ENCODE peak calls at places on chromosomes 3 and 15, in seven cellular contexts. E is HFF-Myc; F is spleen; P is Panc1; N is CD8-positive, alpha-beta memory T cell; Q is AG09309; K is fibroblast of mammary gland. H is an unnamed sample.
A peak's percentile ranks its signal among the peaks of the same experiment; 100 is the strongest.

GRCh38 chr3:161069441-161070251 is 35.5 kb downstream of the B3GALNT1 start:
- DNase-seq in E (no peak), F (no peak), P (peak; percentile 64), N (no peak), Q (peak; percentile 54), K (peak; percentile 82), H (peak; percentile 33)

GRCh38 chr3:47002490-47003410 is 23.3 kb downstream of the NBEAL2 start:
- DNase-seq in E (no peak), F (peak; percentile 70), P (no peak), N (no peak), Q (no peak), K (no peak), H (no peak)

GRCh38 chr15:69253156-69253555 is 45.6 kb upstream of the PAQR5 start:
- DNase-seq in E (peak; percentile 64), F (no peak), P (no peak), N (no peak), Q (peak; percentile 56), K (peak; percentile 93), H (no peak)

GRCh38 chr15:27934782-27935181 is 164.3 kb downstream of the OCA2 start:
- DNase-seq in E (no peak), F (no peak), P (no peak), N (no peak), Q (no peak), K (no peak), H (no peak)

GRCh38 chr3:37990527-37990926 is at the start of gene VILL:
- DNase-seq in E (no peak), F (peak; percentile 73), P (no peak), N (no peak), Q (no peak), K (no peak), H (no peak)

GRCh38 chr3:164897335-164897734 is 181.0 kb downstream of the SI start:
- DNase-seq in E (no peak), F (no peak), P (no peak), N (no peak), Q (no peak), K (no peak), H (peak; percentile 38)

GRCh38 chr3:10248984-10249748 is 907 bp downstream of the TATDN2 start:
- DNase-seq in E (no peak), F (peak; percentile 89), P (no peak), N (peak; percentile 45), Q (no peak), K (no peak), H (no peak)

GRCh38 chr3:123424321-123424998 is 24.4 kb downstream of the ADCY5 start:
- DNase-seq in E (no peak), F (no peak), P (no peak), N (no peak), Q (no peak), K (no peak), H (no peak)

GRCh38 chr3:17151598-17152373 is 267.0 kb downstream of the PLCL2 start:
- DNase-seq in E (no peak), F (peak; percentile 90), P (no peak), N (peak; percentile 66), Q (no peak), K (no peak), H (peak; percentile 10)

GRCh38 chr3:6250167-6250566 is 610.7 kb upstream of the GRM7 start:
- DNase-seq in E (no peak), F (no peak), P (no peak), N (no peak), Q (no peak), K (no peak), H (no peak)

GRCh38 chr15:62306851-62307504 is 141.9 kb upstream of the C2CD4B start:
- DNase-seq in E (peak; percentile 39), F (no peak), P (peak; percentile 25), N (no peak), Q (peak; percentile 43), K (peak; percentile 83), H (peak; percentile 53)

GRCh38 chr3:53069422-53070068 is 23.7 kb upstream of the SFMBT1 start:
- DNase-seq in E (no peak), F (peak; percentile 41), P (no peak), N (no peak), Q (no peak), K (no peak), H (no peak)

GRCh38 chr15:41495736-41496599 is 2.3 kb downstream of the ITPKA start:
- DNase-seq in E (no peak), F (no peak), P (no peak), N (no peak), Q (no peak), K (no peak), H (no peak)

GRCh38 chr15:74917676-74918075 is 11.0 kb upstream of the FAM219B start:
- DNase-seq in E (no peak), F (peak; percentile 4), P (no peak), N (no peak), Q (no peak), K (no peak), H (no peak)

GRCh38 chr3:10234526-10235230 is 13.6 kb upstream of the TATDN2 start:
- DNase-seq in E (no peak), F (no peak), P (no peak), N (no peak), Q (no peak), K (no peak), H (no peak)

GRCh38 chr15:38128389-38128788 is 124.2 kb upstream of the SPRED1 start:
- DNase-seq in E (no peak), F (no peak), P (no peak), N (no peak), Q (no peak), K (peak; percentile 70), H (no peak)

GRCh38 chr15:99442268-99442897 is 123.4 kb upstream of the MEF2A start:
- DNase-seq in E (peak; percentile 78), F (no peak), P (peak; percentile 46), N (no peak), Q (peak; percentile 80), K (peak; percentile 92), H (no peak)

GRCh38 chr3:144104679-144105078 is 133.1 kb downstream of the DIPK2A start:
- DNase-seq in E (no peak), F (no peak), P (no peak), N (no peak), Q (no peak), K (no peak), H (no peak)

GRCh38 chr3:142007710-142008399 is 131.4 kb downstream of the ATP1B3 start:
- DNase-seq in E (no peak), F (no peak), P (no peak), N (no peak), Q (no peak), K (no peak), H (no peak)

GRCh38 chr3:142004025-142004424 is 127.6 kb downstream of the ATP1B3 start:
- DNase-seq in E (no peak), F (no peak), P (no peak), N (no peak), Q (no peak), K (no peak), H (no peak)

GRCh38 chr3:142000341-142000870 is 124.0 kb downstream of the ATP1B3 start:
- DNase-seq in E (no peak), F (no peak), P (no peak), N (no peak), Q (no peak), K (peak; percentile 8), H (no peak)

GRCh38 chr3:141998674-141999290 is 122.3 kb downstream of the ATP1B3 start:
- DNase-seq in E (no peak), F (no peak), P (no peak), N (no peak), Q (no peak), K (peak; percentile 11), H (no peak)

GRCh38 chr3:142003291-142003690 is 126.8 kb downstream of the ATP1B3 start:
- DNase-seq in E (no peak), F (no peak), P (no peak), N (no peak), Q (no peak), K (no peak), H (no peak)
- H3K4me3 ChIP-seq in E (no peak overlapping the region), F (no peak overlapping the region), P (no peak overlapping the region), N (no peak overlapping the region), Q (no peak overlapping the region), K (no peak overlapping the region), H (no peak overlapping the region)

GRCh38 chr3:170024581-170024980 is 13.2 kb upstream of the GPR160 start:
- DNase-seq in E (no peak), F (no peak), P (no peak), N (no peak), Q (no peak), K (no peak), H (no peak)
- H3K4me3 ChIP-seq in E (no peak overlapping the region), F (peak overlapping the region; percentile 27), P (no peak overlapping the region), N (no peak overlapping the region), Q (no peak overlapping the region), K (no peak overlapping the region), H (no peak overlapping the region)

GRCh38 chr15:94269954-94270353 is 38.6 kb downstream of the MCTP2 start:
- DNase-seq in E (no peak), F (no peak), P (no peak), N (no peak), Q (no peak), K (no peak), H (no peak)
- H3K4me3 ChIP-seq in E (no peak overlapping the region), F (no peak overlapping the region), P (no peak overlapping the region), N (no peak overlapping the region), Q (no peak overlapping the region), K (no peak overlapping the region), H (no peak overlapping the region)

GRCh38 chr3:128483657-128484403 is 9.2 kb downstream of the GATA2 start:
- DNase-seq in E (no peak), F (peak; percentile 78), P (no peak), N (no peak), Q (no peak), K (no peak), H (no peak)

GRCh38 chr3:128482857-128483656 is 9.9 kb downstream of the GATA2 start:
- DNase-seq in E (peak; percentile 45), F (peak; percentile 82), P (no peak), N (no peak), Q (peak; percentile 43), K (peak; percentile 37), H (peak; percentile 38)

GRCh38 chr3:128485283-128486156 is 7.5 kb downstream of the GATA2 start:
- DNase-seq in E (no peak), F (peak; percentile 62), P (no peak), N (no peak), Q (no peak), K (no peak), H (no peak)

GRCh38 chr3:128486157-128486691 is 6.8 kb downstream of the GATA2 start:
- DNase-seq in E (no peak), F (no peak), P (no peak), N (no peak), Q (no peak), K (no peak), H (no peak)

DNA sequence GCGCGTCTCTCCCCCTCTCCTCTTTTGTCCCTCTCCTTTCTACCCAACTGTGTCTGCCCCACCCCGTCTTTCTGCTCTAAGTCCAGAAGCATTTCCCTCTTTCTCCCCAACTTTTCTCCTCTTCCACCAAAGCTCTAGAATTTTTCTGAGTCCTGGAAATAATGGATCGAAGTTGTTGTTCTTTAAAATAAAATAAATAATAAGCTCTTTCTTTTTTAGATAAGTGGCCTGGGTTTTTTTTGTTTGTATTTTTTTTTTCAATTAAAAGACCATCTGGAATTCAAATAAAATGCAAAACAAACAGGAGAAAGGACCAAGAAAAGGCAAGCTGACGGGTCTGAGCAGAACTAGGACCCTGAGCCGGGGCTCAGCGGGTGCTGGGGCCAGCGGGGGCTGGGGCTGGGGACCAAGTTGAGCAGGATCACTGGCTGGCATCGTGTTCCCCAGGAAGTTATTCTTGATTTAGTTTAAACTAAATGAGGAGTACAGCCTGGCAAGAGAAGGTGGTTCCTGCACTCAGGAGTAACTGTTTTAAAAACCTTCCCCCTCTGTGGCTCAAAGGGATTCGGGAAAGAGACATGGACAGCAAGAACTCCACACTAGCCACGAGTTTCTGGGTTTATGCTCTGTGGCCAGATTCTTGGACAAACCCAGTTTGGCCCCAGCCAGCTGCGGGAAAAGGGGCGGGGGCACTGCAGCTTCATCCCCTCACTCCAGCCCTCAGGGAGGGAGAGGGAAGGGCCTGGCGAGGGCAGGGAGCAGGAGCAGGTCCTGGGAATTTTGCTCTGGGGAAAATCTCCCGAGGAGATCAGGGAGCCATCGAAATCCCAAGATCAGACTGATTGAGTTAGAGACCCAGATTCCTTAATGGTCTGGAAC is 8.4 kb downstream of the GATA2 start:
- DNase-seq in E (no peak), F (peak; percentile 56), P (no peak), N (no peak), Q (no peak), K (no peak), H (no peak)
- H3K4me3 ChIP-seq in E (peak overlapping the region; percentile 94), F (peak overlapping the region; percentile 85), P (peak overlapping the region; percentile 12), N (no peak overlapping the region), Q (peak overlapping the region; percentile 95), K (no peak overlapping the region), H (no peak overlapping the region)

H was measured in Jurkat, Clone E6-1.